ENCODE peak calls at places on chromosomes 13 and 19, in seven cellular contexts. L is SK-N-SH, H is K562, X is HepG2, Z is H1, Q is GM12878, O is HCT116. P is an unnamed sample.
A peak's percentile ranks its signal among the peaks of the same experiment; 100 is the strongest.

GRCh38 chr19:38303517-38304351 is at the start of gene C19orf33:
- DNase-seq in L (no peak), H (peak; percentile 36), X (no peak), Z (peak; percentile 69), Q (no peak), O (peak; percentile 84), P (peak; percentile 86)

GRCh38 chr19:53076984-53077383 is 26.2 kb downstream of the ZNF160 start:
- DNase-seq in L (peak; percentile 72), H (no peak), X (peak; percentile 14), Z (peak; percentile 89), Q (no peak), O (no peak), P (no peak)

GRCh38 chr19:57465680-57466381 is 8.9 kb upstream of the VN1R1 start:
- DNase-seq in L (peak; percentile 48), H (peak; percentile 27), X (peak; percentile 57), Z (peak; percentile 56), Q (peak; percentile 12), O (peak; percentile 59), P (no peak)

GRCh38 chr19:6459356-6460098 is at the start of gene SLC25A23:
- DNase-seq in L (peak; percentile 97), H (peak; percentile 87), X (peak; percentile 46), Z (peak; percentile 82), Q (peak; percentile 40), O (peak; percentile 61), P (peak; percentile 17)

GRCh38 chr19:6211632-6212402 is 68.0 kb downstream of the MLLT1 start:
- DNase-seq in L (peak; percentile 25), H (no peak), X (no peak), Z (no peak), Q (no peak), O (no peak), P (no peak)

GRCh38 chr13:32323912-32324311 is 8.6 kb downstream of the BRCA2 start:
- DNase-seq in L (no peak), H (no peak), X (no peak), Z (no peak), Q (no peak), O (no peak), P (no peak)

GRCh38 chr13:26485288-26485687 is 72.2 kb upstream of the WASF3 start:
- DNase-seq in L (no peak), H (no peak), X (no peak), Z (no peak), Q (no peak), O (no peak), P (no peak)

GRCh38 chr19:49677901-49678674 is 1.0 kb downstream of the PRMT1 start:
- DNase-seq in L (peak; percentile 81), H (peak; percentile 72), X (peak; percentile 74), Z (peak; percentile 97), Q (no peak), O (no peak), P (no peak)

GRCh38 chr19:13053238-13053637 is 49.4 kb downstream of the LYL1 start:
- DNase-seq in L (no peak), H (no peak), X (no peak), Z (no peak), Q (no peak), O (no peak), P (no peak)

GRCh38 chr13:51806571-51806970 is 2.6 kb upstream of the DHRS12 start:
- DNase-seq in L (no peak), H (peak; percentile 19), X (no peak), Z (no peak), Q (no peak), O (no peak), P (no peak)

GRCh38 chr19:50003810-50004419 is 21.3 kb downstream of the VRK3 start:
- DNase-seq in L (no peak), H (peak; percentile 50), X (no peak), Z (no peak), Q (peak; percentile 44), O (peak; percentile 73), P (peak; percentile 55)

GRCh38 chr13:97301382-97302095 is 79.4 kb downstream of the MBNL2 start:
- DNase-seq in L (no peak), H (no peak), X (no peak), Z (no peak), Q (no peak), O (no peak), P (no peak)

GRCh38 chr19:49057636-49058234 is at the start of gene CGB7:
- DNase-seq in L (peak; percentile 87), H (peak; percentile 79), X (peak; percentile 17), Z (peak; percentile 92), Q (no peak), O (no peak), P (no peak)

GRCh38 chr19:38323276-38323675 is 3.6 kb downstream of the KCNK6 start:
- DNase-seq in L (no peak), H (no peak), X (no peak), Z (no peak), Q (no peak), O (no peak), P (no peak)

GRCh38 chr13:62125451-62125850 is 709.8 kb upstream of the PCDH20 start:
- DNase-seq in L (no peak), H (no peak), X (no peak), Z (no peak), Q (no peak), O (no peak), P (no peak)

GRCh38 chr13:51211910-51212309 is 10.3 kb upstream of the FAM124A start:
- DNase-seq in L (no peak), H (no peak), X (no peak), Z (peak; percentile 24), Q (no peak), O (no peak), P (no peak)

GRCh38 chr19:3479819-3480215 is 508 bp downstream of the SMIM24 start:
- DNase-seq in L (peak; percentile 79), H (peak; percentile 87), X (no peak), Z (peak; percentile 64), Q (no peak), O (no peak), P (no peak)

GRCh38 chr19:3773814-3774515 is 1.9 kb upstream of the RAX2 start:
- DNase-seq in L (no peak), H (no peak), X (no peak), Z (no peak), Q (no peak), O (no peak), P (no peak)

GRCh38 chr19:52942371-52943133 is 19.3 kb upstream of the ZNF888 start:
- DNase-seq in L (peak; percentile 88), H (peak; percentile 80), X (peak; percentile 82), Z (peak; percentile 98), Q (peak; percentile 48), O (peak; percentile 59), P (no peak)

GRCh38 chr13:38228322-38228721 is 121.3 kb upstream of the UFM1 start:
- DNase-seq in L (no peak), H (no peak), X (no peak), Z (no peak), Q (no peak), O (no peak), P (no peak)

DNA sequence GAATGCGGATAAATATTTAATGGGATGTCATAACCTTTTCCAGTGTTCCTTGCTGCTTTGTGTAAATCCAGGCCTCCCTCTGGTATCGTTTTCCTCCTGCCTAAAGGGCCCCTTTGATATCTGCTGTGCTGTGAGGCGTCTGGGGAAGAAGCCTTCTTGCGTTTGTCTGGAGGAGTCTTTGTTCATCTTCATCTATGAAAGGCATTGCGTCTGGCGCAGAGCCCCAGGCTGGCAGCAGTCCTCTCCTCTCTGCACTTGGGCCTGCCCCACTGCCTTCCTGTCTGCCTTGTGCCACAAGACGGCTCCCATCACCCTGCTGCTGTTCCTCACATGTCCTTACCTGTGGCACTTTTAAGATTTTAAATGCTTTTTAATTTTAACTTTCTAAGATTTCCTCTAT is 9.8 kb downstream of the PROZ start:
- DNase-seq in L (no peak), H (no peak), X (no peak), Z (no peak), Q (no peak), O (no peak), P (no peak)
- H3K27me3 ChIP-seq in L (no peaks in the 10 kb centered on the region), H (no peaks in the 10 kb centered on the region), X (no peaks in the 10 kb centered on the region), Z (no peaks in the 10 kb centered on the region), Q (no peaks in the 10 kb centered on the region), O (peaks cover 1% of the 10 kb centered on the region), P (no peaks in the 10 kb centered on the region)

DNA sequence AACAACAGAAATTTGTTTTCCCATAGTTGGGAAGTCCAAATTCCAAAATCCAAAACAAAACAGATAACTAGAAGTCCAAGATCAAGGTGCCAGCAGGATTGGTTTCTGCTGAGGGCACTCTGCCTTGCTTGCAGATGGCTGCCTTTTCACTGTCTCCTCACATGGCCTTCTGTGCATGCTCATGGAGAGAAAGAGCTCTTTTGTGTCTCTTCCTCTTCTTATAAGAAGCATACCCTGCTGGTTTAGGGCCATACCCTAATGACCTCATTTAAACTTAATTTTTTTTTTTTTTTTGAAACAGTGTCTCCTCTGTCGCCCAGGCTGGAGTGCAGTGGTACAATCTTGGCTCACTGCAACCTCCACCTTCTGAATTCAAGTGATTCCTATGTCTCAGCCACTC is 1974.1 kb upstream of the PCDH20 start:
- DNase-seq in L (no peak), H (no peak), X (no peak), Z (no peak), Q (no peak), O (no peak), P (no peak)
- TF ChIP-seq SIN3A in L (no peak), H (no peak), X (no peak), Z (no peak), Q (no peak), O (no peak), P (no peak)

GRCh38 chr19:51680474-51680873 is 12.7 kb upstream of the SPACA6 start:
- DNase-seq in L (no peak), H (no peak), X (no peak), Z (no peak), Q (no peak), O (no peak), P (no peak)
- H3K27me3 ChIP-seq in L (no peaks in the 10 kb centered on the region), H (no peaks in the 10 kb centered on the region), X (no peaks in the 10 kb centered on the region), Z (no peaks in the 10 kb centered on the region), Q (no peaks in the 10 kb centered on the region), O (no peaks in the 10 kb centered on the region), P (no peaks in the 10 kb centered on the region)

DNA sequence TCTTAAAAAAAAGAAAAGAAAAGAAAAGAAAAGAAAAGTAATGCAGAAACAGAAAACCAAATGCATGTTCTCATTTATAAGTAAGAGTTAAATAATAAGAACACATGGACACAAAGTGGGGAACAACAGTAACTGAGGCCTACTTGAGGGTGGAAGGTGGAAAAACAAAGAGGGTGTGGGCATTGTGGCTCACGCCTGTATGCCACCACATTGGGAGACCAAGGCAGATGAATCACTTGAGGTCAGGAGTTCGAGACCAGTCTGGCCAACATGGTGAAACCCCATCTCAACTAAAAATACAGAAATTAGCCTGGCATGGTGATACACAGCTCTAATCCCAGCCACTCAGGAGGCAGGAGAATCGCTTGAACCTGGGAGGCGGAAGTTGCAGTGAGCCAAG is 8.1 kb downstream of the ZNF708 start:
- DNase-seq in L (no peak), H (no peak), X (no peak), Z (no peak), Q (no peak), O (no peak), P (no peak)
- TF ChIP-seq SIN3A in L (no peak), H (no peak), X (no peak), Z (no peak), Q (no peak), O (no peak), P (no peak)

GRCh38 chr19:44752123-44752815 is 3.8 kb downstream of the BCL3 start:
- DNase-seq in L (no peak), H (no peak), X (no peak), Z (no peak), Q (no peak), O (no peak), P (no peak)
- H3K27me3 ChIP-seq in L (no peaks in the 10 kb centered on the region), H (no peaks in the 10 kb centered on the region), X (no peaks in the 10 kb centered on the region), Z (peaks cover 37% of the 10 kb centered on the region), Q (no peaks in the 10 kb centered on the region), O (no peaks in the 10 kb centered on the region), P (no peaks in the 10 kb centered on the region)

P was measured in Panc1.